ENCODE peak calls at places on chromosome 18, in four cellular contexts. Q is substantia nigra; S is AG04450; V is naive thymus-derived CD4-positive, alpha-beta T cell. L is an unnamed sample.

GRCh38 chr18:9719421-9719981 is 11.4 kb downstream of the RAB31 start:
- DNase-seq in S (peak; percentile 26), Q (peak; percentile 53), V (no peak), L (no peak)

GRCh38 chr18:24613887-24614286 is 153.4 kb downstream of the HRH4 start:
- DNase-seq in Q (no peak), S (no peak), V (no peak), L (no peak)

GRCh38 chr18:47899107-47899840 is 31.2 kb downstream of the SMAD2 start:
- DNase-seq in Q (no peak), V (no peak), S (no peak), L (no peak)

GRCh38 chr18:75408554-75409506 is 18.7 kb downstream of the SMIM21 start:
- DNase-seq in Q (no peak), V (no peak), S (peak; percentile 88), L (peak; percentile 99)

GRCh38 chr18:77081387-77081773 is 51.2 kb downstream of the MBP start:
- DNase-seq in S (peak; percentile 67), Q (no peak), V (no peak), L (no peak)

GRCh38 chr18:48360376-48361021 is 48.7 kb downstream of the ZBTB7C start:
- DNase-seq in V (no peak), Q (no peak), S (no peak), L (no peak)

GRCh38 chr18:23887493-23887892 is 127.1 kb upstream of the TTC39C start:
- DNase-seq in Q (no peak), S (no peak), V (no peak), L (no peak)

GRCh38 chr18:12430137-12430990 is 22.6 kb downstream of the PRELID3A start:
- DNase-seq in V (no peak), S (no peak), Q (no peak), L (no peak)

GRCh38 chr18:74498712-74499629 is 2.8 kb downstream of the CNDP2 start:
- DNase-seq in Q (peak; percentile 66), V (peak; percentile 79), S (no peak), L (no peak)

GRCh38 chr18:49399003-49399402 is 61.4 kb downstream of the DYM start:
- DNase-seq in V (no peak), S (no peak), Q (no peak), L (peak; percentile 1)
- H3K27ac ChIP-seq in V (no peak overlapping the region), S (no peak overlapping the region), Q (peak overlapping the region; percentile 64), L (peak overlapping the region; percentile 34)

GRCh38 chr18:55475916-55476315 is 112.1 kb downstream of the TCF4 start:
- DNase-seq in V (no peak), Q (no peak), S (no peak), L (no peak)

GRCh38 chr18:55475467-55475866 is 112.5 kb downstream of the TCF4 start:
- DNase-seq in S (no peak), V (no peak), Q (no peak), L (no peak)

GRCh38 chr18:55473078-55473477 is 114.9 kb downstream of the TCF4 start:
- DNase-seq in Q (no peak), S (no peak), V (no peak), L (no peak)

GRCh38 chr18:55470826-55471225 is 117.2 kb downstream of the TCF4 start:
- DNase-seq in S (no peak), V (no peak), Q (no peak), L (no peak)

DNA sequence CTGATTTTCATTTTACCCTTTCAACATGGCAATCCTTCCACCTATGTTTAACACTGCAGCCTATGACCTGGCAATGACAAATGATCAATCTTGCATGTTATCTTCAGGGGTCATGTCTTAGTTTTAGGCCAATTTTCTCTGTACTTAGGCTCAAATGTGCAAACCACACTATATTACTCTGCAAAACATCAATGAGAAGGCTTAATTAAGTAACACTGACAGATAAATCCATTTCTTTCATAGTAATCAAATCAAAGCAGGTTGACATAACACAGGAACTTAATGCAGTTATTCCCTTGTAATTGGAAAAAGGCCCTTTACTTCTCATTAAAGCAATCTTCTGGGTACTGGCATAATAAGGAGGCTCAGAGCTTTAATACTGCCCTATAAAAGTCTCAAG is 114.5 kb downstream of the TCF4 start:
- DNase-seq in V (no peak), S (no peak), Q (no peak), L (no peak)
- H3K27ac ChIP-seq in V (no peak overlapping the region), S (no peak overlapping the region), Q (no peak overlapping the region), L (no peak overlapping the region)

DNA sequence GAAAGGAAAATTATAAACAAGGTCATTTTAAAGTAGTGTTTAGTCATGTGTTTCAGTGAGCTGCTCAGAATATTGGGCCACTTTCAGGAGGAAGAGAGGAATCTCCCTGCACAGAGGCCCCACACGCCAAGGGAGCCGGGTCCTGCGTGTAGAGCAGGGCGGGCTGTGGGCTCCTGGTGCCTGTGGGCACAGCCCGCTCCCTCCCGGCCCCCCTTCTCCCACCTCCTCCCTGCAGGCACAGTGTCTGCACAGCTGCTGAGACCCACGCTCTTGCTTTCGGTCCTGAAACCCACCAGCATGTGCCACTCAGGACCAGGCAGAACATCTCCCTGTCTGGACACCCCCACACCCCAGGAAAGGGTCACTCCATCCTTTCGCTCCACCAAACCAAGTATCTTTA is 167.6 kb upstream of the SALL3 start:
- DNase-seq in Q (no peak), V (no peak), S (no peak), L (no peak)
- H3K27ac ChIP-seq in Q (no peak overlapping the region), V (no peak overlapping the region), S (no peak overlapping the region), L (no peak overlapping the region)

GRCh38 chr18:22286576-22286975 is 117.2 kb downstream of the GATA6 start:
- DNase-seq in V (no peak), S (no peak), Q (no peak), L (peak; percentile 89)
- H3K27ac ChIP-seq in V (no peak overlapping the region), S (no peak overlapping the region), Q (no peak overlapping the region), L (peak overlapping the region; percentile 85)

GRCh38 chr18:58606236-58606635 is 22.7 kb downstream of the ALPK2 start:
- DNase-seq in V (no peak), S (no peak), Q (no peak), L (no peak)
- H3K27ac ChIP-seq in V (no peak overlapping the region), S (no peak overlapping the region), Q (no peak overlapping the region), L (peak overlapping the region; percentile 62)